ENCODE peak calls at places on chromosomes 11 and 22, in seven cellular contexts. One of them, this sample, is unnamed.
A peak's percentile ranks its signal among the peaks of the same experiment; 100 is the strongest.

GRCh38 chr11:77118086-77118485 is 10.0 kb upstream of the MYO7A start:
- DNase-seq in brain microvascular endothelial cell: no peak
- DNase-seq in stimulated activated CD4-positive, alpha-beta T cell treated with anti-CD3 and anti-CD28 coated beads, TNF-alpha, amount 100 ng/mL, for 4 hours: no peak
- DNase-seq in NCI-H1930: no peak
- DNase-seq in nephron progenitor cell: no peak
- DNase-seq in activated T-cell treated with anti-CD3 and anti-CD28 coated beads, Interleukin-2, amount 50 U/mL, for 72 hours: no peak
- DNase-seq in pons: no peak
- DNase-seq in this sample: no peak

GRCh38 chr22:32042924-32043323 is at the start of gene SLC5A1:
- DNase-seq in activated T-cell treated with anti-CD3 and anti-CD28 coated beads, Interleukin-2, amount 50 U/mL, for 72 hours: no peak
- DNase-seq in brain microvascular endothelial cell: no peak
- DNase-seq in NCI-H1930: no peak
- DNase-seq in pons: no peak
- DNase-seq in nephron progenitor cell: no peak
- DNase-seq in stimulated activated CD4-positive, alpha-beta T cell treated with anti-CD3 and anti-CD28 coated beads, TNF-alpha, amount 100 ng/mL, for 4 hours: no peak
- DNase-seq in this sample: no peak

GRCh38 chr11:17298302-17298701 is 21.8 kb downstream of the NUCB2 start:
- DNase-seq in nephron progenitor cell: no peak
- DNase-seq in brain microvascular endothelial cell: no peak
- DNase-seq in NCI-H1930: no peak
- DNase-seq in activated T-cell treated with anti-CD3 and anti-CD28 coated beads, Interleukin-2, amount 50 U/mL, for 72 hours: peak; percentile 83
- DNase-seq in pons: no peak
- DNase-seq in stimulated activated CD4-positive, alpha-beta T cell treated with anti-CD3 and anti-CD28 coated beads, TNF-alpha, amount 100 ng/mL, for 4 hours: no peak
- DNase-seq in this sample: no peak

GRCh38 chr11:69449320-69450063 is 32.0 kb upstream of the LINC01488 start:
- DNase-seq in brain microvascular endothelial cell: peak; percentile 59
- DNase-seq in pons: peak; percentile 55
- DNase-seq in NCI-H1930: no peak
- DNase-seq in activated T-cell treated with anti-CD3 and anti-CD28 coated beads, Interleukin-2, amount 50 U/mL, for 72 hours: no peak
- DNase-seq in stimulated activated CD4-positive, alpha-beta T cell treated with anti-CD3 and anti-CD28 coated beads, TNF-alpha, amount 100 ng/mL, for 4 hours: no peak
- DNase-seq in nephron progenitor cell: no peak
- DNase-seq in this sample: no peak

GRCh38 chr11:81987829-81988472 is 745.7 kb downstream of the FAM181B start:
- DNase-seq in stimulated activated CD4-positive, alpha-beta T cell treated with anti-CD3 and anti-CD28 coated beads, TNF-alpha, amount 100 ng/mL, for 4 hours: no peak
- DNase-seq in NCI-H1930: no peak
- DNase-seq in nephron progenitor cell: no peak
- DNase-seq in brain microvascular endothelial cell: peak; percentile 73
- DNase-seq in pons: no peak
- DNase-seq in activated T-cell treated with anti-CD3 and anti-CD28 coated beads, Interleukin-2, amount 50 U/mL, for 72 hours: no peak
- DNase-seq in this sample: no peak

GRCh38 chr11:37946155-37946766 is 1348.2 kb upstream of the RAG2 start:
- DNase-seq in nephron progenitor cell: peak; percentile 35
- DNase-seq in activated T-cell treated with anti-CD3 and anti-CD28 coated beads, Interleukin-2, amount 50 U/mL, for 72 hours: peak; percentile 6
- DNase-seq in brain microvascular endothelial cell: peak; percentile 62
- DNase-seq in NCI-H1930: no peak
- DNase-seq in stimulated activated CD4-positive, alpha-beta T cell treated with anti-CD3 and anti-CD28 coated beads, TNF-alpha, amount 100 ng/mL, for 4 hours: no peak
- DNase-seq in pons: peak; percentile 15
- DNase-seq in this sample: no peak

GRCh38 chr22:36979016-36979415 is 40.2 kb downstream of the TST start:
- DNase-seq in NCI-H1930: no peak
- DNase-seq in stimulated activated CD4-positive, alpha-beta T cell treated with anti-CD3 and anti-CD28 coated beads, TNF-alpha, amount 100 ng/mL, for 4 hours: no peak
- DNase-seq in brain microvascular endothelial cell: no peak
- DNase-seq in activated T-cell treated with anti-CD3 and anti-CD28 coated beads, Interleukin-2, amount 50 U/mL, for 72 hours: no peak
- DNase-seq in nephron progenitor cell: no peak
- DNase-seq in pons: no peak
- DNase-seq in this sample: no peak

GRCh38 chr11:78200061-78200460 is 11.3 kb downstream of the USP35 start:
- DNase-seq in nephron progenitor cell: no peak
- DNase-seq in stimulated activated CD4-positive, alpha-beta T cell treated with anti-CD3 and anti-CD28 coated beads, TNF-alpha, amount 100 ng/mL, for 4 hours: no peak
- DNase-seq in brain microvascular endothelial cell: no peak
- DNase-seq in pons: no peak
- DNase-seq in activated T-cell treated with anti-CD3 and anti-CD28 coated beads, Interleukin-2, amount 50 U/mL, for 72 hours: no peak
- DNase-seq in NCI-H1930: no peak
- DNase-seq in this sample: no peak

GRCh38 chr22:42662114-42663021 is 13.2 kb upstream of the CYB5R3 start:
- DNase-seq in nephron progenitor cell: peak; percentile 95
- DNase-seq in pons: no peak
- DNase-seq in stimulated activated CD4-positive, alpha-beta T cell treated with anti-CD3 and anti-CD28 coated beads, TNF-alpha, amount 100 ng/mL, for 4 hours: peak; percentile 64
- DNase-seq in activated T-cell treated with anti-CD3 and anti-CD28 coated beads, Interleukin-2, amount 50 U/mL, for 72 hours: peak; percentile 87
- DNase-seq in NCI-H1930: peak; percentile 52
- DNase-seq in brain microvascular endothelial cell: peak; percentile 45
- DNase-seq in this sample: peak; percentile 65

GRCh38 chr11:32068134-32068533 is 22.7 kb upstream of the RCN1 start:
- DNase-seq in stimulated activated CD4-positive, alpha-beta T cell treated with anti-CD3 and anti-CD28 coated beads, TNF-alpha, amount 100 ng/mL, for 4 hours: no peak
- DNase-seq in NCI-H1930: no peak
- DNase-seq in nephron progenitor cell: no peak
- DNase-seq in pons: no peak
- DNase-seq in brain microvascular endothelial cell: peak; percentile 24
- DNase-seq in activated T-cell treated with anti-CD3 and anti-CD28 coated beads, Interleukin-2, amount 50 U/mL, for 72 hours: no peak
- DNase-seq in this sample: no peak

GRCh38 chr22:39253427-39254070 is 8.8 kb upstream of the PDGFB start:
- DNase-seq in pons: no peak
- DNase-seq in NCI-H1930: no peak
- DNase-seq in nephron progenitor cell: no peak
- DNase-seq in stimulated activated CD4-positive, alpha-beta T cell treated with anti-CD3 and anti-CD28 coated beads, TNF-alpha, amount 100 ng/mL, for 4 hours: no peak
- DNase-seq in brain microvascular endothelial cell: peak; percentile 72
- DNase-seq in activated T-cell treated with anti-CD3 and anti-CD28 coated beads, Interleukin-2, amount 50 U/mL, for 72 hours: peak; percentile 60
- DNase-seq in this sample: no peak

GRCh38 chr11:34146411-34146810 is 41.0 kb downstream of the NAT10 start:
- DNase-seq in stimulated activated CD4-positive, alpha-beta T cell treated with anti-CD3 and anti-CD28 coated beads, TNF-alpha, amount 100 ng/mL, for 4 hours: no peak
- DNase-seq in pons: no peak
- DNase-seq in brain microvascular endothelial cell: no peak
- DNase-seq in activated T-cell treated with anti-CD3 and anti-CD28 coated beads, Interleukin-2, amount 50 U/mL, for 72 hours: no peak
- DNase-seq in NCI-H1930: no peak
- DNase-seq in nephron progenitor cell: no peak
- DNase-seq in this sample: no peak

GRCh38 chr11:9530020-9530628 is 43.3 kb upstream of the WEE1 start:
- DNase-seq in brain microvascular endothelial cell: no peak
- DNase-seq in NCI-H1930: no peak
- DNase-seq in activated T-cell treated with anti-CD3 and anti-CD28 coated beads, Interleukin-2, amount 50 U/mL, for 72 hours: no peak
- DNase-seq in nephron progenitor cell: no peak
- DNase-seq in stimulated activated CD4-positive, alpha-beta T cell treated with anti-CD3 and anti-CD28 coated beads, TNF-alpha, amount 100 ng/mL, for 4 hours: no peak
- DNase-seq in pons: no peak
- DNase-seq in this sample: no peak

GRCh38 chr11:73366953-73367352 is 9.2 kb upstream of the RELT start:
- DNase-seq in nephron progenitor cell: no peak
- DNase-seq in brain microvascular endothelial cell: no peak
- DNase-seq in activated T-cell treated with anti-CD3 and anti-CD28 coated beads, Interleukin-2, amount 50 U/mL, for 72 hours: no peak
- DNase-seq in pons: no peak
- DNase-seq in NCI-H1930: no peak
- DNase-seq in stimulated activated CD4-positive, alpha-beta T cell treated with anti-CD3 and anti-CD28 coated beads, TNF-alpha, amount 100 ng/mL, for 4 hours: no peak
- DNase-seq in this sample: no peak

GRCh38 chr11:64694026-64694755 is 28.8 kb downstream of the NRXN2 start:
- DNase-seq in activated T-cell treated with anti-CD3 and anti-CD28 coated beads, Interleukin-2, amount 50 U/mL, for 72 hours: no peak
- DNase-seq in pons: no peak
- DNase-seq in stimulated activated CD4-positive, alpha-beta T cell treated with anti-CD3 and anti-CD28 coated beads, TNF-alpha, amount 100 ng/mL, for 4 hours: no peak
- DNase-seq in nephron progenitor cell: no peak
- DNase-seq in brain microvascular endothelial cell: no peak
- DNase-seq in NCI-H1930: no peak
- DNase-seq in this sample: no peak

GRCh38 chr11:70019576-70020011 is 58.5 kb upstream of the ANO1 start:
- DNase-seq in brain microvascular endothelial cell: no peak
- DNase-seq in pons: no peak
- DNase-seq in stimulated activated CD4-positive, alpha-beta T cell treated with anti-CD3 and anti-CD28 coated beads, TNF-alpha, amount 100 ng/mL, for 4 hours: no peak
- DNase-seq in nephron progenitor cell: no peak
- DNase-seq in NCI-H1930: no peak
- DNase-seq in activated T-cell treated with anti-CD3 and anti-CD28 coated beads, Interleukin-2, amount 50 U/mL, for 72 hours: no peak
- DNase-seq in this sample: no peak

GRCh38 chr11:115892016-115892415 is 387.8 kb upstream of the CADM1 start:
- DNase-seq in pons: no peak
- DNase-seq in activated T-cell treated with anti-CD3 and anti-CD28 coated beads, Interleukin-2, amount 50 U/mL, for 72 hours: no peak
- DNase-seq in stimulated activated CD4-positive, alpha-beta T cell treated with anti-CD3 and anti-CD28 coated beads, TNF-alpha, amount 100 ng/mL, for 4 hours: no peak
- DNase-seq in nephron progenitor cell: no peak
- DNase-seq in brain microvascular endothelial cell: no peak
- DNase-seq in NCI-H1930: no peak
- DNase-seq in this sample: no peak

GRCh38 chr22:31872209-31872608 is 72.1 kb upstream of the YWHAH start:
- DNase-seq in nephron progenitor cell: no peak
- DNase-seq in pons: no peak
- DNase-seq in NCI-H1930: no peak
- DNase-seq in activated T-cell treated with anti-CD3 and anti-CD28 coated beads, Interleukin-2, amount 50 U/mL, for 72 hours: no peak
- DNase-seq in stimulated activated CD4-positive, alpha-beta T cell treated with anti-CD3 and anti-CD28 coated beads, TNF-alpha, amount 100 ng/mL, for 4 hours: no peak
- DNase-seq in brain microvascular endothelial cell: no peak
- DNase-seq in this sample: no peak

GRCh38 chr11:67656278-67656922 is 5.9 kb upstream of the ACY3 start:
- DNase-seq in stimulated activated CD4-positive, alpha-beta T cell treated with anti-CD3 and anti-CD28 coated beads, TNF-alpha, amount 100 ng/mL, for 4 hours: no peak
- DNase-seq in activated T-cell treated with anti-CD3 and anti-CD28 coated beads, Interleukin-2, amount 50 U/mL, for 72 hours: no peak
- DNase-seq in NCI-H1930: no peak
- DNase-seq in nephron progenitor cell: no peak
- DNase-seq in pons: no peak
- DNase-seq in brain microvascular endothelial cell: peak; percentile 9
- DNase-seq in this sample: no peak